ENCODE peak calls at places on chromosomes 2 and 18, in seven cellular contexts. C, A, O, G, F, P and J are unnamed samples.

GRCh38 chr2:235171511-235172130 is 219.8 kb downstream of the SH3BP4 start:
- DNase-seq in C (peak; percentile 64), F (no peak), O (peak; percentile 54), P (no peak), A (no peak), G (peak; percentile 95), J (peak; percentile 89)

GRCh38 chr2:98560256-98560771 is 48.0 kb downstream of the COA5 start:
- DNase-seq in P (peak; percentile 59), A (no peak), G (peak; percentile 92), C (peak; percentile 93), O (peak; percentile 52), F (no peak), J (peak; percentile 91)

GRCh38 chr2:75022516-75022915 is 64.1 kb downstream of the POLE4 start:
- DNase-seq in P (no peak), O (no peak), G (peak; percentile 48), A (no peak), F (no peak), C (peak; percentile 33), J (peak; percentile 79)

GRCh38 chr2:44479127-44479887 is 117.6 kb downstream of the CAMKMT start:
- DNase-seq in G (peak; percentile 88), C (peak; percentile 87), A (no peak), O (peak; percentile 69), F (peak; percentile 74), P (no peak), J (peak; percentile 93)

GRCh38 chr2:69169990-69170389 is 157.0 kb downstream of the ANTXR1 start:
- DNase-seq in P (no peak), O (no peak), G (no peak), C (peak; percentile 56), F (no peak), A (no peak), J (no peak)

GRCh38 chr18:47870605-47871004 is 59.9 kb downstream of the SMAD2 start:
- DNase-seq in C (no peak), O (peak; percentile 28), P (no peak), G (peak; percentile 17), F (no peak), A (no peak), J (no peak)

GRCh38 chr2:231687133-231687852 is 21.0 kb upstream of the PTMA start:
- DNase-seq in F (peak; percentile 70), P (peak; percentile 83), G (peak; percentile 46), O (no peak), A (peak; percentile 76), C (peak; percentile 17), J (peak; percentile 30)

GRCh38 chr2:238820909-238821308 is 27.0 kb upstream of the TWIST2 start:
- DNase-seq in C (no peak), F (no peak), P (no peak), G (peak; percentile 90), O (peak; percentile 18), A (no peak), J (peak; percentile 53)

GRCh38 chr2:24993797-24994196 is 22.0 kb upstream of the DNAJC27 start:
- DNase-seq in C (no peak), O (peak; percentile 5), A (no peak), G (no peak), F (no peak), P (no peak), J (no peak)

GRCh38 chr18:35854095-35854494 is 118.4 kb upstream of the RMP24 start:
- DNase-seq in O (no peak), P (no peak), C (no peak), G (no peak), F (no peak), A (no peak), J (no peak)

GRCh38 chr2:205683179-205683978 is 1.1 kb downstream of the NRP2 start:
- DNase-seq in O (peak; percentile 48), F (no peak), A (no peak), G (peak; percentile 84), C (peak; percentile 59), P (no peak), J (peak; percentile 78)

GRCh38 chr2:207867075-207867474 is 97.4 kb upstream of the FZD5 start:
- DNase-seq in F (no peak), C (no peak), O (no peak), P (no peak), A (no peak), G (no peak), J (no peak)

GRCh38 chr2:12715878-12716249 is 872 bp upstream of the TRIB2 start:
- DNase-seq in F (peak; percentile 45), A (peak; percentile 82), O (peak; percentile 78), P (peak; percentile 68), G (peak; percentile 74), C (peak; percentile 88), J (peak; percentile 89)

GRCh38 chr18:23453657-23454011 is 547 bp downstream of the RIOK3 start:
- DNase-seq in G (peak; percentile 64), P (no peak), C (peak; percentile 48), F (no peak), O (peak; percentile 91), A (no peak), J (peak; percentile 48)

GRCh38 chr18:53025247-53025646 is 685.2 kb downstream of the DCC start:
- DNase-seq in G (no peak), F (no peak), C (no peak), A (no peak), O (no peak), P (no peak), J (no peak)

GRCh38 chr2:3837086-3837485 is 133.7 kb downstream of the DCDC2C start:
- DNase-seq in C (no peak), F (no peak), A (no peak), G (no peak), O (no peak), P (no peak), J (no peak)

GRCh38 chr2:2254206-2254605 is 76.9 kb downstream of the MYT1L start:
- DNase-seq in F (no peak), G (no peak), C (no peak), O (no peak), A (no peak), P (no peak), J (no peak)

GRCh38 chr2:179900655-179901054 is 39.2 kb upstream of the ZNF385B start:
- DNase-seq in C (no peak), G (peak; percentile 4), O (no peak), A (no peak), F (no peak), P (no peak), J (no peak)

GRCh38 chr2:106147665-106148064 is 46.4 kb downstream of the UXS1 start:
- DNase-seq in P (no peak), F (no peak), A (no peak), C (peak; percentile 16), G (no peak), O (no peak), J (no peak)

GRCh38 chr2:171347591-171348032 is 86.2 kb downstream of the METTL8 start:
- DNase-seq in G (peak; percentile 59), C (peak; percentile 92), O (peak; percentile 66), A (no peak), F (no peak), P (no peak), J (peak; percentile 70)

GRCh38 chr2:238568455-238569414 is 142.0 kb downstream of the ASB1 start:
- DNase-seq in G (no peak), P (no peak), F (no peak), O (no peak), C (no peak), A (no peak), J (no peak)

GRCh38 chr2:169965495-169965894 is 138.2 kb downstream of the UBR3 start:
- DNase-seq in C (no peak), G (peak; percentile 13), F (no peak), P (no peak), O (no peak), A (no peak), J (peak; percentile 23)

GRCh38 chr18:49690307-49690706 is 123.0 kb downstream of the ACAA2 start:
- DNase-seq in G (peak; percentile 98), A (no peak), C (peak; percentile 95), P (no peak), F (no peak), O (peak; percentile 99), J (peak; percentile 98)

GRCh38 chr18:67464499-67464898 is 52.0 kb downstream of the DSEL start:
- DNase-seq in F (no peak), A (no peak), O (no peak), C (no peak), G (no peak), P (no peak), J (no peak)

GRCh38 chr18:67468038-67468437 is 48.5 kb downstream of the DSEL start:
- DNase-seq in O (no peak), F (no peak), P (no peak), G (no peak), C (no peak), A (no peak), J (no peak)

GRCh38 chr18:67467188-67467587 is 49.3 kb downstream of the DSEL start:
- DNase-seq in O (no peak), A (no peak), C (no peak), G (no peak), F (no peak), P (no peak), J (no peak)

DNA sequence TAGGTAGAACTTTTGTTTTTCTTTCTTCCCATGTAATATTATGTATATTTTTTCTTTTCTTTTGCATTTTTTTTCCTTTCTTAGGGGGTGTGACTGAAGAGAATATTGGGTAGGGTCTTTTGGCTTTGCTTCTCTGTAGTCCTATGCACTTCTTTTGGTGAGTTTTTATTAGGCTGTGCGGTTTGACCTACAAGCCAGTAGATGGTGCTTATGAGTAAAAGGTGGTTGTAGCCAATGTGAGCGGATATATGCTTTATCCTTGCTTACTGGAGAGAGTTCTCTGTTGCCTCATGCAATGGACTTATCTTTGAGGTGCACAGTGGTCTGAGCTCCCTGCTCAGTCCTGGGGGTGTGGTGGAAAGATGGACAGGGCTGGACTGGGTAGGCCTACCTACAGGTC is 52.7 kb downstream of the DSEL start:
- DNase-seq in A (no peak), P (no peak), F (no peak), O (peak; percentile 17), C (no peak), G (peak; percentile 30), J (peak; percentile 15)
- TF ChIP-seq CTCF in A (no peak), P (peak; percentile 42), F (no peak), O (peak; percentile 28), C (peak; percentile 13), G (peak; percentile 45), J (peak; percentile 11)

GRCh38 chr2:46717733-46718121 is 197.9 kb downstream of the MCFD2 start:
- DNase-seq in C (peak; percentile 41), P (no peak), F (no peak), G (peak; percentile 41), A (no peak), O (no peak), J (no peak)
- H3K4me3 ChIP-seq in C (no peak overlapping the region), P (no peak overlapping the region), F (no peak overlapping the region), G (peak overlapping the region; percentile 11), A (no peak overlapping the region), O (no peak overlapping the region), J (peak overlapping the region; percentile 11)

GRCh38 chr2:124018894-124019293 is 6.2 kb upstream of the CNTNAP5 start:
- DNase-seq in F (no peak), G (no peak), A (no peak), C (no peak), P (no peak), O (no peak), J (peak; percentile 41)
- TF ChIP-seq CTCF in F (no peak), G (no peak), A (no peak), C (peak; percentile 4), P (no peak), O (no peak), J (no peak)

DNA sequence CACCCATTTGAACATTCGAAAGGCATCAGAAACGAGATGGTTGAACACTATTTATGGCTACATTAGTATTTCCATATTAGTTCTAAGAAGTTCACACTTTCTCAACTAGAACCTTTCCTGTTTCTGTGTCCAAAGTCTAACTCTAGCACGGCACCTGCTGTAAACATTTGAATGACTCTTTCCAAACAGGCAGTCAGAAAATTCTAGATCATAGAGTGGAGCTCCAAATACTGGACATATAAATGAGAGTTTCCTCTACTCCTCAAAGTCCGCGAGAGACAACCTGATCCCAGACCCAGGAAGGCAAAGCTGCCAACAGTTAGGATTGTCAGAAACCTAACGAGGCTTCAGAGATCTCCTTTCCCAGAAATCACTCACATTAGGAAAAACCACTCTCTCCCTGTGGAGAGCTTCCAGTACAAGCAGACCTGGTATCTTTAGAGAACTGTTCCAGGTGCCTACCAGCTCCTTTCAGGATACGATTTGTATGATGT is 10.6 kb downstream of the RND3 start:
- DNase-seq in A (no peak), P (no peak), G (no peak), F (no peak), C (peak; percentile 36), O (no peak), J (no peak)
- H3K4me3 ChIP-seq in A (no peak overlapping the region), P (no peak overlapping the region), G (no peak overlapping the region), F (peak overlapping the region; percentile 8), C (no peak overlapping the region), O (no peak overlapping the region), J (no peak overlapping the region)